ENCODE peak calls at places on chromosomes 16 and 17, in eight cellular contexts. G is effector memory CD4-positive, alpha-beta T cell; I is kidney; K is pancreas; J is aorta; V is CD4-positive, alpha-beta memory T cell; R is Peyer's patch; Y is A549. S is an unnamed sample. For H3K4me1, the result is how much of the 10 kb centered on the place peaks cover.

GRCh38 chr16:56382901-56383355 is 42.4 kb downstream of the AMFR start:
- DNase-seq in V (no peak), G (no peak), Y (peak), K (no peak), R (no peak), J (no peak), I (no peak), S (no peak)

GRCh38 chr17:59370580-59371299 is 39.3 kb downstream of the YPEL2 start:
- DNase-seq in V (no peak), I (no peak), R (no peak), G (no peak), Y (no peak), K (no peak), J (no peak), S (no peak)

GRCh38 chr17:7613769-7614421 is 802 bp downstream of the FXR2 start:
- DNase-seq in J (no peak), R (peak), Y (peak), V (no peak), K (no peak), G (no peak), I (no peak), S (no peak)

GRCh38 chr17:39761861-39762496 is 24.2 kb downstream of the GRB7 start:
- DNase-seq in Y (no peak), G (no peak), J (no peak), V (no peak), I (no peak), K (peak), R (no peak), S (no peak)

GRCh38 chr16:31333686-31334649 is 21.0 kb upstream of the ITGAX start:
- DNase-seq in I (peak), K (no peak), J (no peak), Y (peak), R (peak), G (peak), V (peak), S (no peak)

GRCh38 chr17:77716289-77716929 is 242.1 kb upstream of the TNRC6C start:
- DNase-seq in V (no peak), R (no peak), K (no peak), Y (no peak), I (no peak), J (no peak), G (no peak), S (no peak)

GRCh38 chr17:7711356-7711755 is 6.2 kb upstream of the DNAH2 start:
- DNase-seq in K (no peak), J (no peak), Y (peak), R (no peak), V (no peak), G (no peak), I (no peak), S (no peak)

GRCh38 chr17:66123163-66123562 is 68.8 kb downstream of the CEP112 start:
- DNase-seq in G (no peak), R (no peak), J (no peak), Y (no peak), K (no peak), I (no peak), V (no peak), S (no peak)

GRCh38 chr16:5928476-5929055 is 831.0 kb upstream of the EEF2KMT start:
- DNase-seq in V (no peak), J (no peak), I (no peak), K (no peak), G (no peak), Y (no peak), R (no peak), S (no peak)

GRCh38 chr16:58556678-58557077 is 41.4 kb downstream of the SETD6 start:
- DNase-seq in Y (no peak), K (no peak), R (no peak), V (no peak), J (no peak), I (no peak), G (no peak), S (no peak)

GRCh38 chr17:1725642-1726511 is 1.4 kb downstream of the WDR81 start:
- DNase-seq in R (no peak), Y (no peak), V (no peak), K (peak), J (no peak), I (peak), G (no peak), S (no peak)

GRCh38 chr17:34820922-34821321 is 140.3 kb downstream of the CCT6B start:
- DNase-seq in G (no peak), J (no peak), V (no peak), K (no peak), Y (peak), I (no peak), R (no peak), S (no peak)

GRCh38 chr17:16491703-16492612 is at the start of gene LRRC75A:
- DNase-seq in V (peak), G (peak), J (peak), R (peak), I (peak), Y (no peak), K (peak), S (no peak)

GRCh38 chr17:9001539-9001938 is 19.8 kb upstream of the NTN1 start:
- DNase-seq in G (no peak), R (no peak), I (no peak), K (no peak), J (no peak), Y (no peak), V (no peak), S (no peak)

GRCh38 chr17:73743802-73744201 is 99.6 kb upstream of the SDK2 start:
- DNase-seq in V (no peak), G (no peak), K (no peak), Y (no peak), I (no peak), R (peak), J (no peak), S (no peak)

GRCh38 chr17:16415031-16415924 is at the start of gene TRPV2:
- DNase-seq in V (peak), K (no peak), G (no peak), I (no peak), R (peak), Y (peak), J (no peak), S (no peak)

DNA sequence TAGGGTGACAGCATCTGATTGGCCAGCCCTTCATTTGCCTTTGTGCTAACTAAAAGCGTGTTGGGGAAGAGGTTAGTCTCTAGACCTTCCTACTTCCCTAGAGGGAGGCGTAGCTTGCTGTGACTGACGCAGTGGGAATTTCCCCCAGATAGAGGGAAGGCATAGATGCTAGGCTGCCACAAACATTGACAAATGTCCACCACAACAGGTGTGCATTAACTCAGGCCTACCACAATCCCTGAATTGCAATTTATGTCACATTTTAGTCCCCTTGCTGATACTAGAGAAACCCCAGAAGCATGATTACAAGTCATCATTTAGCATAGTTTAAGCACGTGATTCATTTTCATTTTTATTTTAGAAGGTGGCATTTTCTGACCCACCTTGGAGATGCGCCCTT is 76.3 kb upstream of the WSB1 start:
- DNase-seq in J (no peak), G (no peak), V (no peak), R (peak), Y (no peak), K (no peak), I (no peak), S (no peak)
- H3K27ac ChIP-seq in J (no peak), G (no peak), V (no peak), R (peak), Y (no peak), K (no peak), I (no peak), S (no peak)

GRCh38 chr16:75111514-75112280 is 4.9 kb downstream of the LDHD start:
- DNase-seq in J (no peak), R (no peak), I (no peak), G (no peak), Y (no peak), K (no peak), V (no peak), S (no peak)
- H3K4me1 ChIP-seq in J (under half), R (under half), I (under half), G (under half), Y (under half), K (under half), V (under half), S (under half)

GRCh38 chr16:22240023-22240697 is 34.1 kb downstream of the EEF2K start:
- DNase-seq in Y (no peak), V (no peak), K (no peak), R (no peak), G (no peak), J (no peak), I (no peak), S (no peak)
- H3K27ac ChIP-seq in Y (no peak), V (no peak), K (no peak), R (peak), G (no peak), J (no peak), I (no peak), S (no peak)

GRCh38 chr17:64780096-64781012 is 118.2 kb upstream of the SMURF2 start:
- DNase-seq in K (peak), R (peak), J (peak), Y (peak), V (peak), I (peak), G (peak), S (peak)
- H3K4me1 ChIP-seq in K (under half), R (under half), J (under half), Y (under half), V (under half), I (under half), G (under half), S (under half)

S was measured in lung.